ENCODE peak calls at places on chromosomes 13 and 19, in seven cellular contexts. X, B, C, V, O, P and A are unnamed samples.

GRCh38 chr13:110173247-110173818 is 133.6 kb downstream of the COL4A1 start:
- DNase-seq in X (no peak), P (no peak), B (no peak), V (no peak), C (no peak), O (no peak), A (no peak)

GRCh38 chr19:45668342-45668871 is 386 bp downstream of the GIPR start:
- DNase-seq in B (no peak), O (no peak), C (no peak), P (no peak), X (no peak), V (no peak), A (no peak)

GRCh38 chr13:48233886-48234488 is 981 bp downstream of the ITM2B start:
- DNase-seq in O (no peak), C (no peak), X (no peak), B (no peak), P (peak; percentile 30), V (no peak), A (no peak)

GRCh38 chr19:39362682-39363657 is 20.7 kb downstream of the SAMD4B start:
- DNase-seq in P (no peak), O (no peak), B (no peak), X (no peak), C (no peak), V (no peak), A (no peak)

GRCh38 chr19:17718467-17718987 is 753 bp upstream of the MAP1S start:
- DNase-seq in C (no peak), P (no peak), B (no peak), X (no peak), O (no peak), V (no peak), A (no peak)

GRCh38 chr13:49219647-49220034 is 497 bp upstream of the MLNR start:
- DNase-seq in C (no peak), P (no peak), V (peak; percentile 43), X (no peak), O (no peak), B (no peak), A (peak; percentile 29)

GRCh38 chr19:17671906-17672305 is 16.2 kb downstream of the UNC13A start:
- DNase-seq in O (peak; percentile 79), B (peak; percentile 62), C (no peak), X (peak; percentile 73), P (no peak), V (peak; percentile 24), A (no peak)

GRCh38 chr13:42396501-42396900 is 124.5 kb downstream of the AKAP11 start:
- DNase-seq in X (no peak), V (no peak), P (no peak), C (no peak), O (no peak), B (no peak), A (no peak)

GRCh38 chr13:65725001-65725400 is 1505.1 kb downstream of the PCDH9 start:
- DNase-seq in B (no peak), C (no peak), O (peak; percentile 1), X (no peak), V (no peak), P (no peak), A (no peak)

GRCh38 chr19:9165256-9165655 is 13.5 kb upstream of the OR7D2 start:
- DNase-seq in X (no peak), P (no peak), O (no peak), V (no peak), B (no peak), C (no peak), A (no peak)

GRCh38 chr13:107675847-107676550 is 539.3 kb downstream of the LIG4 start:
- DNase-seq in C (no peak), P (no peak), X (no peak), O (no peak), V (no peak), B (no peak), A (no peak)

GRCh38 chr19:18860302-18860700 is 28.5 kb downstream of the UPF1 start:
- DNase-seq in P (no peak), V (no peak), C (no peak), B (no peak), O (no peak), X (no peak), A (no peak)

GRCh38 chr19:6156033-6156432 is 20.6 kb downstream of the ACSBG2 start:
- DNase-seq in O (no peak), P (no peak), C (no peak), X (no peak), B (no peak), V (no peak), A (no peak)

GRCh38 chr19:6164906-6165531 is 29.6 kb downstream of the ACSBG2 start:
- DNase-seq in C (no peak), P (no peak), B (no peak), V (no peak), O (no peak), X (no peak), A (no peak)

GRCh38 chr19:6167115-6167514 is 31.6 kb downstream of the ACSBG2 start:
- DNase-seq in V (no peak), C (no peak), X (no peak), O (no peak), B (no peak), P (no peak), A (no peak)

DNA sequence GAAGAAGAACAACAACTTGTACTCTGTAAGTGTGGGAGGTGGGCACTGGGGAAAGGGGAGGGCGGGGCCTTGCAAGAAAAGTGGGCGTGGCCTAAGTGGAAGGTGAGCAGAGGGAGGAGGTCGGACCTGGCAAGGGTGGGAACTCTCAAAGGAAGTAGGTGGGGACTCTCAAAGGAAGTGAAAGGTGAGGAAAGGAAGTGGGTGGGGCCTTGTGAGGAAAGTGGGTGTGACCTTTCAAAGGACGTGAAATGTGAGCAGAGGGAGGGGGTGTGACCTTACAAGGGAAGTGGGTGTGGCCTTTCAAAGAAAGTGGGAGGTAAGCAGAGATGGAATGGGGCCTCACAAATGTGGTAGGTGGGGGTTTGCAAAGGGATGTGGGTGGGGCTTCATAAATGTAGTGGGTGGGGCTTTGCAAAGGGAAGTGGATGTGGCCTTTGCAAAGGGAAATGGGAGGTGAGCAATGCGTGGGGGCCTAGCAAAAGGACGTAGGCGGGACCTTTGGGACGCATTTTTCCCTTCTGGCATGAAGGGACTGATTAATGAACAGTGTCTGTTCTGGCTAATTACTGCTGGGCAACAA is 25.9 kb downstream of the ACSBG2 start:
- DNase-seq in P (peak; percentile 52), B (no peak), C (peak; percentile 45), V (peak; percentile 13), O (peak; percentile 95), X (peak; percentile 13), A (peak; percentile 36)
- TF ChIP-seq TAF1 in P (no peak), B (no peak), C (no peak), V (no peak), O (no peak), X (no peak), A (no peak)

GRCh38 chr13:29125934-29126424 is 305.8 kb downstream of the MTUS2 start:
- DNase-seq in C (no peak), O (no peak), P (peak; percentile 56), B (no peak), X (no peak), V (no peak), A (no peak)
- TF ChIP-seq TAF1 in C (no peak), O (no peak), P (peak; percentile 4), B (no peak), X (no peak), V (no peak), A (no peak)

GRCh38 chr19:53431399-53432087 is at the start of gene ZNF761:
- DNase-seq in O (peak; percentile 95), B (peak; percentile 100), C (peak; percentile 72), P (peak; percentile 75), X (peak; percentile 94), V (peak; percentile 91), A (peak; percentile 69)

GRCh38 chr19:53432088-53432661 is 391 bp downstream of the ZNF761 start:
- DNase-seq in X (peak; percentile 50), P (no peak), B (peak; percentile 56), V (no peak), C (no peak), O (peak; percentile 22), A (no peak)
- TF ChIP-seq TAF1 in X (no peak), P (no peak), B (no peak), V (no peak), C (no peak), O (no peak), A (no peak)

DNA sequence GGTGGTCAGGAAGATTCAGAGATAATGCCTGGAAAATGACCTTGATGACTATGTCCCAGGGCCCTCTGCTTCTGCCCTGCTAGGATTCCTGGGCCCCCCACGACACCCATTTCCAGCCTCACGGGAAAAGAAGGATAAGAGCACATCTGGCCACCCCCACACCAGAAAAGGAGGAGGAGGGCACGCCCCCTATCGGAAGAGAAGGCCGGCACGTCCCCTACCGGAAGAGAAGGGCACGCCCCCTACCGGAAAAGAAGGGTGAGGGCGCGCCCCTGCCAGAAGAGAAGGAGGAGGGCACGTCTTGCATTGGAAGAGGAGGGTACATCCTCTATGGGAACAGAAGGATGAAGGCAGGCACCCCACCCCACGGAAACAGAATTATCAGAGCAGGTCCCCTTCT is 84.3 kb downstream of the IER2 start:
- DNase-seq in B (peak; percentile 85), O (peak; percentile 88), X (peak; percentile 81), P (no peak), C (peak; percentile 75), V (peak; percentile 42), A (peak; percentile 75)
- TF ChIP-seq TAF1 in B (no peak), O (no peak), X (no peak), P (no peak), C (no peak), V (no peak), A (no peak)

DNA sequence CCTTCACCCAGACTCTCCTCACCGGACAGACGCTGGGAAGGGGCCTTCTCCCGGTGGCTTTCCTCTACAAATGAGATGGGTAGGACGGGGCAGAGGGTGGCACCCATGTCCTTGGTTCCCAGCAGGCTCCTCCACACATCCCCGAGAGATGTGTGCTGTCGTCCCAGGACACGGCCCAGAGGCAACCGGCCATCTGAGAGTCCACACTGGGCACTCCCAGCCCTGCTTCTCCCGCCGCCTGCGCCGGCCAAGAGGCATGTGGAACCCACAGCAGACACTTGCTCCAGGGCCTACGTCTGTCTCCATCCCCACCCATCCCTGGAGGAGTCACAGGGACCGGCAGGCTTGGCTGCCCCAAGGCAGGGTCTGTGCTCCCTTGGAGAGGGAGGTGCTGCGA is 179.9 kb downstream of the KDM4B start:
- DNase-seq in O (no peak), B (peak; percentile 47), C (no peak), X (no peak), P (no peak), V (no peak), A (peak; percentile 27)
- TF ChIP-seq TAF1 in O (no peak), B (no peak), C (no peak), X (no peak), P (no peak), V (no peak), A (no peak)

GRCh38 chr13:51635137-51635878 is 51.0 kb downstream of the WDFY2 start:
- DNase-seq in C (no peak), O (no peak), P (no peak), V (no peak), B (no peak), X (peak; percentile 46), A (no peak)
- TF ChIP-seq TAF1 in C (no peak), O (no peak), P (no peak), V (no peak), B (no peak), X (no peak), A (no peak)